ENCODE peak calls at places on chromosomes 3 and 15, in nine cellular contexts. One of them, this sample, is unnamed.

GRCh38 chr3:190089711-190090110 is 31.0 kb downstream of the P3H2 start:
- DNase-seq in T-helper 9 cell: no peak
- DNase-seq in T follicular helper cell: no peak
- DNase-seq in left lung: no peak
- DNase-seq in HT1080: peak; percentile 80
- DNase-seq in activated gamma-delta T cell treated with Interleukin-2 at 50 U/mL for 16 hours: no peak
- DNase-seq in stimulated activated CD8-positive, alpha-beta memory T cell treated with anti-CD3 and anti-CD28 coated beads, Interleukin-4, amount 100 ng/mL, for 24 hours: no peak
- DNase-seq in kidney: no peak
- DNase-seq in BJ: no peak
- DNase-seq in this sample: no peak

GRCh38 chr3:188253800-188254452 is 100.0 kb downstream of the LPP start:
- DNase-seq in T-helper 9 cell: no peak
- DNase-seq in T follicular helper cell: no peak
- DNase-seq in left lung: no peak
- DNase-seq in HT1080: no peak
- DNase-seq in activated gamma-delta T cell treated with Interleukin-2 at 50 U/mL for 16 hours: no peak
- DNase-seq in stimulated activated CD8-positive, alpha-beta memory T cell treated with anti-CD3 and anti-CD28 coated beads, Interleukin-4, amount 100 ng/mL, for 24 hours: no peak
- DNase-seq in kidney: no peak
- DNase-seq in BJ: no peak
- DNase-seq in this sample: no peak

GRCh38 chr3:119035014-119035346 is 334 bp upstream of the IGSF11 start:
- DNase-seq in T-helper 9 cell: no peak
- DNase-seq in T follicular helper cell: no peak
- DNase-seq in left lung: no peak
- DNase-seq in HT1080: no peak
- DNase-seq in activated gamma-delta T cell treated with Interleukin-2 at 50 U/mL for 16 hours: no peak
- DNase-seq in stimulated activated CD8-positive, alpha-beta memory T cell treated with anti-CD3 and anti-CD28 coated beads, Interleukin-4, amount 100 ng/mL, for 24 hours: no peak
- DNase-seq in kidney: no peak
- DNase-seq in BJ: no peak
- DNase-seq in this sample: no peak

GRCh38 chr15:38476120-38476519 is 22.2 kb downstream of the FAM98B start:
- DNase-seq in T-helper 9 cell: no peak
- DNase-seq in T follicular helper cell: no peak
- DNase-seq in left lung: no peak
- DNase-seq in HT1080: no peak
- DNase-seq in activated gamma-delta T cell treated with Interleukin-2 at 50 U/mL for 16 hours: no peak
- DNase-seq in stimulated activated CD8-positive, alpha-beta memory T cell treated with anti-CD3 and anti-CD28 coated beads, Interleukin-4, amount 100 ng/mL, for 24 hours: no peak
- DNase-seq in kidney: no peak
- DNase-seq in BJ: no peak
- DNase-seq in this sample: no peak

GRCh38 chr15:38229700-38230099 is 22.9 kb upstream of the SPRED1 start:
- DNase-seq in T-helper 9 cell: no peak
- DNase-seq in T follicular helper cell: no peak
- DNase-seq in left lung: no peak
- DNase-seq in HT1080: peak; percentile 15
- DNase-seq in activated gamma-delta T cell treated with Interleukin-2 at 50 U/mL for 16 hours: no peak
- DNase-seq in stimulated activated CD8-positive, alpha-beta memory T cell treated with anti-CD3 and anti-CD28 coated beads, Interleukin-4, amount 100 ng/mL, for 24 hours: no peak
- DNase-seq in kidney: no peak
- DNase-seq in BJ: no peak
- DNase-seq in this sample: no peak

GRCh38 chr3:72162649-72163184 is 377.8 kb upstream of the PROK2 start:
- DNase-seq in T-helper 9 cell: no peak
- DNase-seq in T follicular helper cell: no peak
- DNase-seq in left lung: no peak
- DNase-seq in HT1080: no peak
- DNase-seq in activated gamma-delta T cell treated with Interleukin-2 at 50 U/mL for 16 hours: no peak
- DNase-seq in stimulated activated CD8-positive, alpha-beta memory T cell treated with anti-CD3 and anti-CD28 coated beads, Interleukin-4, amount 100 ng/mL, for 24 hours: no peak
- DNase-seq in kidney: no peak
- DNase-seq in BJ: no peak
- DNase-seq in this sample: no peak

GRCh38 chr15:68526269-68526668 is 52.5 kb upstream of the CORO2B start:
- DNase-seq in T-helper 9 cell: no peak
- DNase-seq in T follicular helper cell: no peak
- DNase-seq in left lung: no peak
- DNase-seq in HT1080: peak; percentile 73
- DNase-seq in activated gamma-delta T cell treated with Interleukin-2 at 50 U/mL for 16 hours: no peak
- DNase-seq in stimulated activated CD8-positive, alpha-beta memory T cell treated with anti-CD3 and anti-CD28 coated beads, Interleukin-4, amount 100 ng/mL, for 24 hours: no peak
- DNase-seq in kidney: no peak
- DNase-seq in BJ: peak; percentile 53
- DNase-seq in this sample: no peak

GRCh38 chr3:158167737-158168469 is 58.0 kb downstream of the RSRC1 start:
- DNase-seq in T-helper 9 cell: no peak
- DNase-seq in T follicular helper cell: no peak
- DNase-seq in left lung: no peak
- DNase-seq in HT1080: peak; percentile 97
- DNase-seq in activated gamma-delta T cell treated with Interleukin-2 at 50 U/mL for 16 hours: peak; percentile 3
- DNase-seq in stimulated activated CD8-positive, alpha-beta memory T cell treated with anti-CD3 and anti-CD28 coated beads, Interleukin-4, amount 100 ng/mL, for 24 hours: no peak
- DNase-seq in kidney: no peak
- DNase-seq in BJ: peak; percentile 96
- DNase-seq in this sample: no peak

GRCh38 chr15:82585072-82585471 is 44.8 kb upstream of the RPS17 start:
- DNase-seq in T-helper 9 cell: no peak
- DNase-seq in T follicular helper cell: no peak
- DNase-seq in left lung: no peak
- DNase-seq in HT1080: no peak
- DNase-seq in activated gamma-delta T cell treated with Interleukin-2 at 50 U/mL for 16 hours: no peak
- DNase-seq in stimulated activated CD8-positive, alpha-beta memory T cell treated with anti-CD3 and anti-CD28 coated beads, Interleukin-4, amount 100 ng/mL, for 24 hours: no peak
- DNase-seq in kidney: no peak
- DNase-seq in BJ: peak; percentile 16
- DNase-seq in this sample: no peak

GRCh38 chr3:158768361-158768787 is 33.5 kb upstream of the MFSD1 start:
- DNase-seq in T-helper 9 cell: no peak
- DNase-seq in T follicular helper cell: no peak
- DNase-seq in left lung: peak; percentile 78
- DNase-seq in HT1080: peak; percentile 42
- DNase-seq in activated gamma-delta T cell treated with Interleukin-2 at 50 U/mL for 16 hours: no peak
- DNase-seq in stimulated activated CD8-positive, alpha-beta memory T cell treated with anti-CD3 and anti-CD28 coated beads, Interleukin-4, amount 100 ng/mL, for 24 hours: no peak
- DNase-seq in kidney: peak; percentile 81
- DNase-seq in BJ: no peak
- DNase-seq in this sample: no peak

GRCh38 chr15:31326729-31327673 is at the start of gene KLF13:
- DNase-seq in T-helper 9 cell: peak; percentile 69
- DNase-seq in T follicular helper cell: peak; percentile 71
- DNase-seq in left lung: no peak
- DNase-seq in HT1080: no peak
- DNase-seq in activated gamma-delta T cell treated with Interleukin-2 at 50 U/mL for 16 hours: peak; percentile 70
- DNase-seq in stimulated activated CD8-positive, alpha-beta memory T cell treated with anti-CD3 and anti-CD28 coated beads, Interleukin-4, amount 100 ng/mL, for 24 hours: no peak
- DNase-seq in kidney: peak; percentile 92
- DNase-seq in BJ: no peak
- DNase-seq in this sample: no peak

GRCh38 chr15:64845826-64846225 is 4.1 kb downstream of the PLEKHO2 start:
- DNase-seq in T-helper 9 cell: no peak
- DNase-seq in T follicular helper cell: no peak
- DNase-seq in left lung: peak; percentile 38
- DNase-seq in HT1080: no peak
- DNase-seq in activated gamma-delta T cell treated with Interleukin-2 at 50 U/mL for 16 hours: no peak
- DNase-seq in stimulated activated CD8-positive, alpha-beta memory T cell treated with anti-CD3 and anti-CD28 coated beads, Interleukin-4, amount 100 ng/mL, for 24 hours: no peak
- DNase-seq in kidney: peak; percentile 71
- DNase-seq in BJ: no peak
- DNase-seq in this sample: no peak

GRCh38 chr3:39264053-39264452 is 15.8 kb downstream of the CX3CR1 start:
- DNase-seq in T-helper 9 cell: no peak
- DNase-seq in T follicular helper cell: no peak
- DNase-seq in left lung: no peak
- DNase-seq in HT1080: no peak
- DNase-seq in activated gamma-delta T cell treated with Interleukin-2 at 50 U/mL for 16 hours: no peak
- DNase-seq in stimulated activated CD8-positive, alpha-beta memory T cell treated with anti-CD3 and anti-CD28 coated beads, Interleukin-4, amount 100 ng/mL, for 24 hours: no peak
- DNase-seq in kidney: no peak
- DNase-seq in BJ: no peak
- DNase-seq in this sample: peak; percentile 37

GRCh38 chr3:76403556-76403955 is 618.2 kb upstream of the ZNF717 start:
- DNase-seq in T-helper 9 cell: no peak
- DNase-seq in T follicular helper cell: no peak
- DNase-seq in left lung: no peak
- DNase-seq in HT1080: peak; percentile 4
- DNase-seq in activated gamma-delta T cell treated with Interleukin-2 at 50 U/mL for 16 hours: no peak
- DNase-seq in stimulated activated CD8-positive, alpha-beta memory T cell treated with anti-CD3 and anti-CD28 coated beads, Interleukin-4, amount 100 ng/mL, for 24 hours: no peak
- DNase-seq in kidney: no peak
- DNase-seq in BJ: no peak
- DNase-seq in this sample: no peak

GRCh38 chr15:89101302-89102191 is 13.3 kb downstream of the ABHD2 start:
- DNase-seq in T-helper 9 cell: no peak
- DNase-seq in T follicular helper cell: no peak
- DNase-seq in left lung: peak; percentile 75
- DNase-seq in HT1080: peak; percentile 99
- DNase-seq in activated gamma-delta T cell treated with Interleukin-2 at 50 U/mL for 16 hours: no peak
- DNase-seq in stimulated activated CD8-positive, alpha-beta memory T cell treated with anti-CD3 and anti-CD28 coated beads, Interleukin-4, amount 100 ng/mL, for 24 hours: no peak
- DNase-seq in kidney: peak; percentile 84
- DNase-seq in BJ: peak; percentile 90
- DNase-seq in this sample: no peak

GRCh38 chr3:127734181-127734720 is 61.5 kb downstream of the ABTB1 start:
- DNase-seq in T-helper 9 cell: no peak
- DNase-seq in T follicular helper cell: no peak
- DNase-seq in left lung: no peak
- DNase-seq in HT1080: no peak
- DNase-seq in activated gamma-delta T cell treated with Interleukin-2 at 50 U/mL for 16 hours: no peak
- DNase-seq in stimulated activated CD8-positive, alpha-beta memory T cell treated with anti-CD3 and anti-CD28 coated beads, Interleukin-4, amount 100 ng/mL, for 24 hours: no peak
- DNase-seq in kidney: peak; percentile 61
- DNase-seq in BJ: no peak
- DNase-seq in this sample: no peak

GRCh38 chr3:17355591-17355990 is 386.8 kb downstream of the TBC1D5 start:
- DNase-seq in T-helper 9 cell: no peak
- DNase-seq in T follicular helper cell: no peak
- DNase-seq in left lung: no peak
- DNase-seq in HT1080: no peak
- DNase-seq in activated gamma-delta T cell treated with Interleukin-2 at 50 U/mL for 16 hours: no peak
- DNase-seq in stimulated activated CD8-positive, alpha-beta memory T cell treated with anti-CD3 and anti-CD28 coated beads, Interleukin-4, amount 100 ng/mL, for 24 hours: no peak
- DNase-seq in kidney: no peak
- DNase-seq in BJ: peak; percentile 28
- DNase-seq in this sample: no peak

GRCh38 chr3:23664459-23664858 is 141.3 kb upstream of the UBE2E1 start:
- DNase-seq in T-helper 9 cell: no peak
- DNase-seq in T follicular helper cell: no peak
- DNase-seq in left lung: no peak
- DNase-seq in HT1080: peak; percentile 70
- DNase-seq in activated gamma-delta T cell treated with Interleukin-2 at 50 U/mL for 16 hours: no peak
- DNase-seq in stimulated activated CD8-positive, alpha-beta memory T cell treated with anti-CD3 and anti-CD28 coated beads, Interleukin-4, amount 100 ng/mL, for 24 hours: no peak
- DNase-seq in kidney: no peak
- DNase-seq in BJ: no peak
- DNase-seq in this sample: no peak

GRCh38 chr3:192916455-192917257 is 1.0 kb downstream of the MB21D2 start:
- DNase-seq in T-helper 9 cell: peak; percentile 32
- DNase-seq in T follicular helper cell: no peak
- DNase-seq in left lung: peak; percentile 86
- DNase-seq in HT1080: peak; percentile 71
- DNase-seq in activated gamma-delta T cell treated with Interleukin-2 at 50 U/mL for 16 hours: no peak
- DNase-seq in stimulated activated CD8-positive, alpha-beta memory T cell treated with anti-CD3 and anti-CD28 coated beads, Interleukin-4, amount 100 ng/mL, for 24 hours: no peak
- DNase-seq in kidney: peak; percentile 88
- DNase-seq in BJ: no peak
- DNase-seq in this sample: no peak

GRCh38 chr3:160374472-160374871 is 24.6 kb downstream of the IFT80 start:
- DNase-seq in T-helper 9 cell: no peak
- DNase-seq in T follicular helper cell: no peak
- DNase-seq in left lung: no peak
- DNase-seq in HT1080: no peak
- DNase-seq in activated gamma-delta T cell treated with Interleukin-2 at 50 U/mL for 16 hours: no peak
- DNase-seq in stimulated activated CD8-positive, alpha-beta memory T cell treated with anti-CD3 and anti-CD28 coated beads, Interleukin-4, amount 100 ng/mL, for 24 hours: no peak
- DNase-seq in kidney: no peak
- DNase-seq in BJ: no peak
- DNase-seq in this sample: no peak

GRCh38 chr3:56042326-56042951 is 425.8 kb downstream of the ERC2 start:
- DNase-seq in T-helper 9 cell: no peak
- DNase-seq in T follicular helper cell: no peak
- DNase-seq in left lung: no peak
- DNase-seq in HT1080: peak; percentile 42
- DNase-seq in activated gamma-delta T cell treated with Interleukin-2 at 50 U/mL for 16 hours: no peak
- DNase-seq in stimulated activated CD8-positive, alpha-beta memory T cell treated with anti-CD3 and anti-CD28 coated beads, Interleukin-4, amount 100 ng/mL, for 24 hours: no peak
- DNase-seq in kidney: no peak
- DNase-seq in BJ: no peak
- DNase-seq in this sample: peak; percentile 19

GRCh38 chr3:26281284-26281977 is 341.1 kb upstream of the LRRC3B start:
- DNase-seq in T-helper 9 cell: no peak
- DNase-seq in T follicular helper cell: no peak
- DNase-seq in left lung: no peak
- DNase-seq in HT1080: no peak
- DNase-seq in activated gamma-delta T cell treated with Interleukin-2 at 50 U/mL for 16 hours: no peak
- DNase-seq in stimulated activated CD8-positive, alpha-beta memory T cell treated with anti-CD3 and anti-CD28 coated beads, Interleukin-4, amount 100 ng/mL, for 24 hours: no peak
- DNase-seq in kidney: no peak
- DNase-seq in BJ: no peak
- DNase-seq in this sample: no peak

This sample was measured in OCI-LY7.